ENCODE peak calls at places on chromosomes 7 and 10, in seven cellular contexts. J is neuronal stem cell, P is mesendoderm, B is mesenchymal stem cell, U is H1, F is H9, Q is trophoblast cell. N is an unnamed sample.

GRCh38 chr7:149494738-149495368 is 2.8 kb downstream of the ZNF746 start:
- DNase-seq in J (no peak), P (no peak), B (peak; percentile 67), U (no peak), F (no peak), Q (peak; percentile 44), N (peak; percentile 61)

GRCh38 chr7:28723336-28723735 is 234.8 kb downstream of the TRIL start:
- DNase-seq in J (peak; percentile 79), P (no peak), B (no peak), U (no peak), F (no peak), Q (no peak), N (no peak)

GRCh38 chr7:27994639-27995038 is 186.0 kb downstream of the JAZF1 start:
- DNase-seq in J (no peak), P (no peak), B (peak; percentile 57), U (no peak), F (no peak), Q (no peak), N (peak; percentile 22)

GRCh38 chr7:37028909-37029440 is 304.7 kb upstream of the AOAH start:
- DNase-seq in J (no peak), P (no peak), B (no peak), U (no peak), F (no peak), Q (no peak), N (no peak)

GRCh38 chr10:73909716-73910115 is 1.2 kb upstream of the PLAU start:
- DNase-seq in J (no peak), P (no peak), B (peak; percentile 80), U (no peak), F (no peak), Q (no peak), N (no peak)

GRCh38 chr7:135283959-135284638 is 50.5 kb downstream of the STRA8 start:
- DNase-seq in J (no peak), P (no peak), B (no peak), U (no peak), F (no peak), Q (no peak), N (no peak)

GRCh38 chr10:24363070-24363469 is 154.1 kb downstream of the KIAA1217 start:
- DNase-seq in J (no peak), P (no peak), B (peak; percentile 15), U (no peak), F (no peak), Q (no peak), N (peak; percentile 57)

GRCh38 chr10:89367529-89367928 is 10.3 kb upstream of the IFIT1B start:
- DNase-seq in J (no peak), P (peak; percentile 92), B (peak; percentile 40), U (no peak), F (no peak), Q (no peak), N (no peak)

GRCh38 chr10:6299234-6299633 is 96.5 kb downstream of the PFKFB3 start:
- DNase-seq in J (no peak), P (peak; percentile 52), B (no peak), U (no peak), F (no peak), Q (peak; percentile 99), N (no peak)

GRCh38 chr10:24465899-24466615 is 257.1 kb downstream of the KIAA1217 start:
- DNase-seq in J (no peak), P (no peak), B (peak; percentile 90), U (no peak), F (no peak), Q (peak; percentile 73), N (peak; percentile 96)

GRCh38 chr10:79399242-79399831 is 46.1 kb downstream of the ZCCHC24 start:
- DNase-seq in J (peak; percentile 30), P (peak; percentile 87), B (peak; percentile 98), U (no peak), F (peak; percentile 80), Q (no peak), N (peak; percentile 95)

GRCh38 chr7:38920731-38921130 is 11.7 kb upstream of the VPS41 start:
- DNase-seq in J (no peak), P (no peak), B (no peak), U (no peak), F (no peak), Q (no peak), N (no peak)

GRCh38 chr7:151099486-151100211 is 13.4 kb downstream of the AGAP3 start:
- DNase-seq in J (no peak), P (no peak), B (peak; percentile 38), U (no peak), F (no peak), Q (no peak), N (no peak)

GRCh38 chr10:100359030-100359432 is 12.0 kb downstream of the SCD start:
- DNase-seq in J (no peak), P (peak; percentile 95), B (no peak), U (no peak), F (no peak), Q (no peak), N (no peak)

GRCh38 chr10:79244068-79244442 is 103.2 kb upstream of the PPIF start:
- DNase-seq in J (no peak), P (no peak), B (no peak), U (no peak), F (no peak), Q (no peak), N (no peak)

GRCh38 chr10:99711129-99711719 is 20.7 kb downstream of the COX15 start:
- DNase-seq in J (no peak), P (peak; percentile 59), B (peak; percentile 65), U (no peak), F (no peak), Q (peak; percentile 42), N (peak; percentile 80)

GRCh38 chr7:21967500-21968099 is 21.9 kb upstream of the CDCA7L start:
- DNase-seq in J (no peak), P (peak; percentile 10), B (no peak), U (no peak), F (no peak), Q (no peak), N (no peak)

GRCh38 chr7:158695726-158696452 is 8.7 kb downstream of the NCAPG2 start:
- DNase-seq in J (no peak), P (peak; percentile 67), B (peak; percentile 84), U (no peak), F (peak; percentile 33), Q (peak; percentile 27), N (peak; percentile 77)

GRCh38 chr10:104029528-104029875 is 56.2 kb downstream of the COL17A1 start:
- DNase-seq in J (no peak), P (no peak), B (no peak), U (no peak), F (no peak), Q (no peak), N (peak; percentile 63)

GRCh38 chr7:137670521-137671064 is 176.2 kb downstream of the DGKI start:
- DNase-seq in J (no peak), P (no peak), B (peak; percentile 15), U (no peak), F (no peak), Q (peak; percentile 28), N (peak; percentile 41)

GRCh38 chr7:16347461-16348192 is 73.7 kb downstream of the CRPPA start:
- DNase-seq in J (no peak), P (peak; percentile 15), B (peak; percentile 75), U (no peak), F (no peak), Q (no peak), N (peak; percentile 13)

GRCh38 chr10:100186253-100186780 is 488 bp upstream of the ERLIN1 start:
- DNase-seq in J (no peak), P (no peak), B (no peak), U (no peak), F (no peak), Q (no peak), N (peak; percentile 41)

GRCh38 chr7:87059525-87060287 is at the start of gene ELAPOR2:
- DNase-seq in J (peak; percentile 85), P (peak; percentile 91), B (peak; percentile 45), U (peak; percentile 54), F (peak; percentile 90), Q (peak; percentile 8), N (peak; percentile 8)

GRCh38 chr10:31644931-31645633 is 283.5 kb downstream of the ARHGAP12 start:
- DNase-seq in J (no peak), P (no peak), B (peak; percentile 13), U (no peak), F (no peak), Q (no peak), N (peak; percentile 55)

GRCh38 chr10:33706746-33707145 is 372.3 kb upstream of the NRP1 start:
- DNase-seq in J (no peak), P (no peak), B (no peak), U (no peak), F (no peak), Q (no peak), N (peak; percentile 28)

GRCh38 chr10:92699518-92700272 is 9.9 kb downstream of the HHEX start:
- DNase-seq in J (peak; percentile 6), P (peak; percentile 78), B (peak; percentile 68), U (no peak), F (peak; percentile 71), Q (no peak), N (peak; percentile 42)

GRCh38 chr10:35270100-35270499 is 66.2 kb upstream of the CCNY start:
- DNase-seq in J (no peak), P (no peak), B (peak; percentile 29), U (no peak), F (no peak), Q (no peak), N (peak; percentile 19)

GRCh38 chr10:44998146-44998631 is 2.5 kb upstream of the ZNF22 start:
- DNase-seq in J (no peak), P (no peak), B (no peak), U (no peak), F (no peak), Q (no peak), N (peak; percentile 70)

GRCh38 chr7:69690329-69690728 is 92.1 kb downstream of the AUTS2 start:
- DNase-seq in J (no peak), P (no peak), B (no peak), U (no peak), F (no peak), Q (no peak), N (no peak)
- H3K23ac ChIP-seq in J (no peak overlapping the region), P (no peak overlapping the region), B (no peak overlapping the region), U (no peak overlapping the region), F (no peak overlapping the region), Q (no peak overlapping the region), N (no peak overlapping the region)

DNA sequence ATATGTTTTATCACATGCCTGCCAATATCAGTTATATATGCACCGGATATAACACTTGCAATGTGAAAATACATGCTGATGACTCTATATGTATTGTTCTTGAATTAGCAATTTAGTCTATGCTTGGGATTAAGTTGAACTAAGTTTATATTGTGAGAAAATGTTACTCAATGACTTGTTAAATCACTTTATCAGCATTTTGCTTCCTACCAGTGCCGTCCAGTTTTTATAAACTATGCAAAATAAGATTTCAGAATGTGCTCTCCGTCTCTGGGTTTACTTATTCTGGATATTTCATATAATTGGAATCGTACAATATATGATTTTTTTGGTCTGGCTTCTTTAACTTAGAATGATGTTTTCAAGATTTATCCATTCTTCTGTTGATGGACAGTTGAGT is 25.5 kb upstream of the SLC26A3 start:
- DNase-seq in J (no peak), P (no peak), B (no peak), U (no peak), F (no peak), Q (no peak), N (no peak)
- H2BK5ac ChIP-seq in J (no peak overlapping the region), P (no peak overlapping the region), B (no peak overlapping the region), U (no peak overlapping the region), F (no peak overlapping the region), Q (no peak overlapping the region), N (no peak overlapping the region)

GRCh38 chr7:15214981-15215380 is 312.4 kb upstream of the DGKB start:
- DNase-seq in J (no peak), P (no peak), B (peak; percentile 6), U (no peak), F (no peak), Q (no peak), N (no peak)
- H3K23ac ChIP-seq in J (no peak overlapping the region), P (no peak overlapping the region), B (no peak overlapping the region), U (no peak overlapping the region), F (no peak overlapping the region), Q (no peak overlapping the region), N (no peak overlapping the region)

GRCh38 chr10:2929859-2930258 is 137.5 kb upstream of the PFKP start:
- DNase-seq in J (peak; percentile 5), P (no peak), B (no peak), U (no peak), F (no peak), Q (no peak), N (no peak)
- H2BK5ac ChIP-seq in J (no peak overlapping the region), P (no peak overlapping the region), B (no peak overlapping the region), U (no peak overlapping the region), F (no peak overlapping the region), Q (no peak overlapping the region), N (no peak overlapping the region)

N was measured in IMR-90.